ENCODE peak calls at places on chromosomes 3 and 15, in ten cellular contexts. One of them, this sample, is unnamed.

GRCh38 chr15:36278219-36278618 is 301.2 kb upstream of the CDIN1 start:
- DNase-seq in NCI-H510A: no peak
- DNase-seq in fibroblast of lung: peak; percentile 35
- DNase-seq in NCI-H1436: no peak
- DNase-seq in activated CD4-positive, alpha-beta T cell treated with anti-CD3 and anti-CD28 coated beads, Interleukin-2, amount 10 ng/mL, durations not matched to agents 7 days and 5 days: no peak
- DNase-seq in iris pigment epithelial cell: peak; percentile 33
- DNase-seq in G401: no peak
- DNase-seq in DMS153: no peak
- DNase-seq in nucleus accumbens: no peak
- DNase-seq in Peyer's patch: no peak
- DNase-seq in this sample: peak; percentile 63

GRCh38 chr3:119695480-119695879 is 7.3 kb upstream of the CFAP91 start:
- DNase-seq in NCI-H510A: no peak
- DNase-seq in fibroblast of lung: no peak
- DNase-seq in NCI-H1436: no peak
- DNase-seq in activated CD4-positive, alpha-beta T cell treated with anti-CD3 and anti-CD28 coated beads, Interleukin-2, amount 10 ng/mL, durations not matched to agents 7 days and 5 days: no peak
- DNase-seq in iris pigment epithelial cell: no peak
- DNase-seq in G401: no peak
- DNase-seq in DMS153: no peak
- DNase-seq in nucleus accumbens: no peak
- DNase-seq in Peyer's patch: no peak
- DNase-seq in this sample: peak; percentile 7

GRCh38 chr15:50148362-50148963 is 29.4 kb upstream of the ATP8B4 start:
- DNase-seq in NCI-H510A: no peak
- DNase-seq in fibroblast of lung: peak; percentile 71
- DNase-seq in NCI-H1436: no peak
- DNase-seq in activated CD4-positive, alpha-beta T cell treated with anti-CD3 and anti-CD28 coated beads, Interleukin-2, amount 10 ng/mL, durations not matched to agents 7 days and 5 days: no peak
- DNase-seq in iris pigment epithelial cell: peak; percentile 85
- DNase-seq in G401: peak; percentile 41
- DNase-seq in DMS153: no peak
- DNase-seq in nucleus accumbens: no peak
- DNase-seq in Peyer's patch: no peak
- DNase-seq in this sample: peak; percentile 31

GRCh38 chr15:67125589-67126502 is 60.4 kb downstream of the SMAD3 start:
- DNase-seq in NCI-H510A: no peak
- DNase-seq in fibroblast of lung: peak; percentile 98
- DNase-seq in NCI-H1436: no peak
- DNase-seq in activated CD4-positive, alpha-beta T cell treated with anti-CD3 and anti-CD28 coated beads, Interleukin-2, amount 10 ng/mL, durations not matched to agents 7 days and 5 days: no peak
- DNase-seq in iris pigment epithelial cell: peak; percentile 100
- DNase-seq in G401: no peak
- DNase-seq in DMS153: no peak
- DNase-seq in nucleus accumbens: no peak
- DNase-seq in Peyer's patch: no peak
- DNase-seq in this sample: no peak

GRCh38 chr3:110174908-110175307 is 837.6 kb upstream of the DPPA4 start:
- DNase-seq in NCI-H510A: no peak
- DNase-seq in fibroblast of lung: peak; percentile 25
- DNase-seq in NCI-H1436: no peak
- DNase-seq in activated CD4-positive, alpha-beta T cell treated with anti-CD3 and anti-CD28 coated beads, Interleukin-2, amount 10 ng/mL, durations not matched to agents 7 days and 5 days: no peak
- DNase-seq in iris pigment epithelial cell: peak; percentile 27
- DNase-seq in G401: no peak
- DNase-seq in DMS153: no peak
- DNase-seq in nucleus accumbens: no peak
- DNase-seq in Peyer's patch: no peak
- DNase-seq in this sample: no peak

GRCh38 chr15:42681119-42681518 is 55.8 kb downstream of the CDAN1 start:
- DNase-seq in NCI-H510A: no peak
- DNase-seq in fibroblast of lung: no peak
- DNase-seq in NCI-H1436: no peak
- DNase-seq in activated CD4-positive, alpha-beta T cell treated with anti-CD3 and anti-CD28 coated beads, Interleukin-2, amount 10 ng/mL, durations not matched to agents 7 days and 5 days: no peak
- DNase-seq in iris pigment epithelial cell: no peak
- DNase-seq in G401: no peak
- DNase-seq in DMS153: no peak
- DNase-seq in nucleus accumbens: no peak
- DNase-seq in Peyer's patch: no peak
- DNase-seq in this sample: no peak

GRCh38 chr3:105812194-105812586 is 56.6 kb downstream of the CBLB start:
- DNase-seq in NCI-H510A: no peak
- DNase-seq in fibroblast of lung: peak; percentile 77
- DNase-seq in NCI-H1436: no peak
- DNase-seq in activated CD4-positive, alpha-beta T cell treated with anti-CD3 and anti-CD28 coated beads, Interleukin-2, amount 10 ng/mL, durations not matched to agents 7 days and 5 days: no peak
- DNase-seq in iris pigment epithelial cell: peak; percentile 88
- DNase-seq in G401: no peak
- DNase-seq in DMS153: no peak
- DNase-seq in nucleus accumbens: no peak
- DNase-seq in Peyer's patch: no peak
- DNase-seq in this sample: no peak

GRCh38 chr3:72818092-72818721 is 30.0 kb downstream of the SHQ1 start:
- DNase-seq in NCI-H510A: no peak
- DNase-seq in fibroblast of lung: peak; percentile 22
- DNase-seq in NCI-H1436: no peak
- DNase-seq in activated CD4-positive, alpha-beta T cell treated with anti-CD3 and anti-CD28 coated beads, Interleukin-2, amount 10 ng/mL, durations not matched to agents 7 days and 5 days: no peak
- DNase-seq in iris pigment epithelial cell: peak; percentile 38
- DNase-seq in G401: peak; percentile 19
- DNase-seq in DMS153: no peak
- DNase-seq in nucleus accumbens: no peak
- DNase-seq in Peyer's patch: no peak
- DNase-seq in this sample: peak; percentile 16

GRCh38 chr3:107143206-107143605 is 234.0 kb upstream of the CCDC54 start:
- DNase-seq in NCI-H510A: no peak
- DNase-seq in fibroblast of lung: no peak
- DNase-seq in NCI-H1436: peak; percentile 56
- DNase-seq in activated CD4-positive, alpha-beta T cell treated with anti-CD3 and anti-CD28 coated beads, Interleukin-2, amount 10 ng/mL, durations not matched to agents 7 days and 5 days: no peak
- DNase-seq in iris pigment epithelial cell: no peak
- DNase-seq in G401: no peak
- DNase-seq in DMS153: no peak
- DNase-seq in nucleus accumbens: no peak
- DNase-seq in Peyer's patch: no peak
- DNase-seq in this sample: no peak

GRCh38 chr3:13484861-13485590 is 4.9 kb downstream of the HDAC11 start:
- DNase-seq in NCI-H510A: peak; percentile 76
- DNase-seq in fibroblast of lung: peak; percentile 60
- DNase-seq in NCI-H1436: no peak
- DNase-seq in activated CD4-positive, alpha-beta T cell treated with anti-CD3 and anti-CD28 coated beads, Interleukin-2, amount 10 ng/mL, durations not matched to agents 7 days and 5 days: no peak
- DNase-seq in iris pigment epithelial cell: peak; percentile 63
- DNase-seq in G401: peak; percentile 87
- DNase-seq in DMS153: peak; percentile 57
- DNase-seq in nucleus accumbens: no peak
- DNase-seq in Peyer's patch: no peak
- DNase-seq in this sample: peak; percentile 95